ENCODE peak calls at places on chromosomes 7 and 10, in ten cellular contexts. Z is ureter; O is hepatocyte; B is hippocampal formation; L is mucosa of descending colon; M is endothelial cell; W is naive thymus-derived CD4-positive, alpha-beta T cell; H is DMS 273 treated with DMSO at 0.1 percent for 48 hours; J is kidney glomerular epithelial cell; P is cardiac septum. I is an unnamed sample.

GRCh38 chr7:37916673-37917660 is at the start of gene SFRP4:
- DNase-seq in M (peak; percentile 42), B (peak; percentile 52), P (peak; percentile 80), J (peak; percentile 63), W (no peak), Z (peak; percentile 57), L (peak; percentile 47), O (peak; percentile 76), H (peak; percentile 60), I (peak; percentile 73)

GRCh38 chr10:25455980-25456567 is 281.3 kb downstream of the GPR158 start:
- DNase-seq in L (no peak), P (no peak), H (no peak), M (no peak), W (no peak), Z (no peak), O (no peak), J (no peak), B (no peak), I (no peak)

GRCh38 chr7:11551470-11551869 is 280.5 kb downstream of the THSD7A start:
- DNase-seq in L (no peak), M (no peak), W (no peak), Z (no peak), J (no peak), B (no peak), O (no peak), P (no peak), H (no peak), I (no peak)

GRCh38 chr10:17029581-17030271 is 99.9 kb downstream of the CUBN start:
- DNase-seq in B (peak; percentile 29), J (no peak), O (peak; percentile 70), M (peak; percentile 55), W (peak; percentile 59), Z (peak; percentile 67), L (peak; percentile 45), H (no peak), P (peak; percentile 91), I (peak; percentile 50)

GRCh38 chr10:87618470-87619423 is 40.9 kb upstream of the PAPSS2 start:
- DNase-seq in M (no peak), Z (no peak), P (no peak), W (no peak), O (peak; percentile 69), H (no peak), B (no peak), J (peak; percentile 26), L (peak; percentile 65), I (peak; percentile 71)

GRCh38 chr10:21523557-21524008 is 1.9 kb downstream of the SKIDA1 start:
- DNase-seq in J (no peak), M (no peak), H (no peak), O (peak; percentile 60), P (no peak), W (no peak), Z (no peak), L (no peak), B (no peak), I (no peak)

GRCh38 chr7:34069676-34070075 is 164.3 kb downstream of the BMPER start:
- DNase-seq in P (no peak), Z (no peak), M (no peak), O (peak; percentile 26), H (no peak), J (peak; percentile 26), L (no peak), W (no peak), B (no peak), I (peak; percentile 55)

GRCh38 chr10:129971381-129972144 is 7.5 kb upstream of the EBF3 start:
- DNase-seq in P (no peak), M (peak; percentile 78), H (peak; percentile 25), Z (no peak), O (peak; percentile 86), L (peak; percentile 72), W (no peak), B (no peak), J (no peak), I (peak; percentile 47)

GRCh38 chr10:30155401-30155800 is 96.0 kb upstream of the JCAD start:
- DNase-seq in P (no peak), W (no peak), L (no peak), H (no peak), M (no peak), B (no peak), O (no peak), J (no peak), Z (no peak), I (peak; percentile 28)

GRCh38 chr10:132666733-132667612 is 119.0 kb downstream of the NKX6-2 start:
- DNase-seq in H (no peak), Z (no peak), P (no peak), J (peak; percentile 55), W (no peak), M (no peak), O (no peak), L (no peak), B (no peak), I (no peak)

GRCh38 chr7:46133741-46134140 is 212.7 kb upstream of the IGFBP3 start:
- DNase-seq in J (no peak), W (no peak), M (no peak), P (no peak), O (no peak), Z (no peak), H (no peak), L (no peak), B (no peak), I (no peak)

GRCh38 chr7:94382746-94383145 is 11.9 kb upstream of the COL1A2 start:
- DNase-seq in M (no peak), P (no peak), J (no peak), O (no peak), W (no peak), H (no peak), L (no peak), Z (no peak), B (no peak), I (no peak)

GRCh38 chr10:73117976-73118743 is 7.9 kb downstream of the NUDT13 start:
- DNase-seq in P (no peak), B (no peak), W (no peak), M (no peak), O (peak; percentile 25), Z (no peak), L (no peak), J (peak; percentile 12), H (no peak), I (no peak)

GRCh38 chr10:46520941-46521340 is 35.5 kb downstream of the GPRIN2 start:
- DNase-seq in O (no peak), L (no peak), Z (peak; percentile 41), M (no peak), J (no peak), W (no peak), B (no peak), H (peak; percentile 88), P (peak; percentile 73), I (no peak)

GRCh38 chr7:103651978-103652377 is 206.0 kb upstream of the SLC26A5 start:
- DNase-seq in H (no peak), W (no peak), Z (no peak), B (no peak), J (no peak), O (no peak), L (no peak), P (no peak), M (no peak), I (no peak)

GRCh38 chr7:73361340-73361739 is 33.4 kb downstream of the FKBP6 start:
- DNase-seq in J (no peak), B (no peak), H (no peak), W (no peak), Z (no peak), O (no peak), M (no peak), P (no peak), L (no peak), I (no peak)

GRCh38 chr10:110566472-110567200 is 859 bp upstream of the SMC3 start:
- DNase-seq in M (no peak), O (no peak), L (no peak), J (peak; percentile 57), W (no peak), B (no peak), Z (no peak), P (no peak), H (no peak), I (no peak)

GRCh38 chr10:3783721-3784432 is 1.1 kb downstream of the KLF6 start:
- DNase-seq in J (peak; percentile 47), W (peak; percentile 77), B (peak; percentile 68), L (peak; percentile 63), O (peak; percentile 64), H (peak; percentile 41), M (no peak), Z (peak; percentile 73), P (no peak), I (peak; percentile 84)

GRCh38 chr7:131843862-131844261 is 287.4 kb upstream of the PODXL start:
- DNase-seq in L (peak; percentile 27), W (no peak), M (no peak), Z (no peak), H (no peak), P (no peak), B (no peak), O (peak; percentile 61), J (no peak), I (peak; percentile 31)

GRCh38 chr7:81150951-81151361 is 232.1 kb upstream of the SEMA3C start:
- DNase-seq in Z (no peak), H (no peak), M (no peak), O (no peak), L (no peak), P (no peak), W (no peak), J (no peak), B (peak; percentile 68), I (no peak)

GRCh38 chr7:44194069-44194468 is 4.8 kb upstream of the GCK start:
- DNase-seq in O (no peak), M (no peak), W (no peak), P (no peak), B (no peak), L (no peak), J (no peak), H (no peak), Z (no peak), I (no peak)

GRCh38 chr7:73701357-73701995 is 18.0 kb downstream of the STX1A start:
- DNase-seq in J (no peak), P (no peak), L (peak; percentile 79), M (peak; percentile 73), W (no peak), B (no peak), H (peak; percentile 84), Z (no peak), O (peak; percentile 73), I (peak; percentile 90)

GRCh38 chr7:9250876-9251275 is 817.5 kb downstream of the NXPH1 start:
- DNase-seq in H (no peak), J (no peak), O (no peak), B (no peak), Z (no peak), L (no peak), P (no peak), W (no peak), M (no peak), I (no peak)

I was measured in small intestine.